ENCODE peak calls at places on chromosome 22, in eight cellular contexts. One of them, this sample, is unnamed.

GRCh38 chr22:23820748-23821211 is 18.0 kb downstream of the DERL3 start:
- DNase-seq in hepatocyte: no peak
- DNase-seq in fibroblast of pulmonary artery: no peak
- DNase-seq in left ventricle myocardium inferior: no peak
- DNase-seq in sigmoid colon: no peak
- DNase-seq in body of pancreas: no peak
- DNase-seq in lower lobe of right lung: peak
- DNase-seq in kidney: peak
- DNase-seq in this sample: no peak

GRCh38 chr22:42833104-42833503 is 24.0 kb downstream of the ARFGAP3 start:
- DNase-seq in hepatocyte: no peak
- DNase-seq in fibroblast of pulmonary artery: no peak
- DNase-seq in left ventricle myocardium inferior: no peak
- DNase-seq in sigmoid colon: no peak
- DNase-seq in body of pancreas: no peak
- DNase-seq in lower lobe of right lung: no peak
- DNase-seq in kidney: no peak
- DNase-seq in this sample: no peak

GRCh38 chr22:30665786-30666185 is 1.9 kb downstream of the DUSP18 start:
- DNase-seq in hepatocyte: no peak
- DNase-seq in fibroblast of pulmonary artery: no peak
- DNase-seq in left ventricle myocardium inferior: no peak
- DNase-seq in sigmoid colon: no peak
- DNase-seq in body of pancreas: no peak
- DNase-seq in lower lobe of right lung: no peak
- DNase-seq in kidney: no peak
- DNase-seq in this sample: no peak

GRCh38 chr22:35375031-35375430 is 5.9 kb upstream of the HMOX1 start:
- DNase-seq in hepatocyte: no peak
- DNase-seq in fibroblast of pulmonary artery: no peak
- DNase-seq in left ventricle myocardium inferior: no peak
- DNase-seq in sigmoid colon: no peak
- DNase-seq in body of pancreas: no peak
- DNase-seq in lower lobe of right lung: no peak
- DNase-seq in kidney: no peak
- DNase-seq in this sample: peak

GRCh38 chr22:20464096-20464614 is 26.5 kb upstream of the SCARF2 start:
- DNase-seq in hepatocyte: no peak
- DNase-seq in fibroblast of pulmonary artery: no peak
- DNase-seq in left ventricle myocardium inferior: no peak
- DNase-seq in sigmoid colon: no peak
- DNase-seq in body of pancreas: no peak
- DNase-seq in lower lobe of right lung: no peak
- DNase-seq in kidney: peak
- DNase-seq in this sample: no peak

GRCh38 chr22:48784701-48785503 is 1042.8 kb downstream of the BRD1 start:
- DNase-seq in hepatocyte: no peak
- DNase-seq in fibroblast of pulmonary artery: no peak
- DNase-seq in left ventricle myocardium inferior: no peak
- DNase-seq in sigmoid colon: peak
- DNase-seq in body of pancreas: no peak
- DNase-seq in lower lobe of right lung: no peak
- DNase-seq in kidney: no peak
- DNase-seq in this sample: no peak

GRCh38 chr22:23786261-23786710 is 480 bp upstream of the SMARCB1 start:
- DNase-seq in hepatocyte: no peak
- DNase-seq in fibroblast of pulmonary artery: no peak
- DNase-seq in left ventricle myocardium inferior: no peak
- DNase-seq in sigmoid colon: no peak
- DNase-seq in body of pancreas: no peak
- DNase-seq in lower lobe of right lung: no peak
- DNase-seq in kidney: no peak
- DNase-seq in this sample: peak

GRCh38 chr22:50206599-50206998 is 5.8 kb downstream of the SELENOO start:
- DNase-seq in hepatocyte: peak
- DNase-seq in fibroblast of pulmonary artery: peak
- DNase-seq in left ventricle myocardium inferior: peak
- DNase-seq in sigmoid colon: peak
- DNase-seq in body of pancreas: no peak
- DNase-seq in lower lobe of right lung: peak
- DNase-seq in kidney: peak
- DNase-seq in this sample: peak

GRCh38 chr22:25762147-25762546 is 20.2 kb downstream of the MYO18B start:
- DNase-seq in hepatocyte: no peak
- DNase-seq in fibroblast of pulmonary artery: no peak
- DNase-seq in left ventricle myocardium inferior: no peak
- DNase-seq in sigmoid colon: no peak
- DNase-seq in body of pancreas: no peak
- DNase-seq in lower lobe of right lung: no peak
- DNase-seq in kidney: no peak
- DNase-seq in this sample: no peak

GRCh38 chr22:50269573-50270301 is 443 bp downstream of the MAPK11 start:
- DNase-seq in hepatocyte: peak
- DNase-seq in fibroblast of pulmonary artery: peak
- DNase-seq in left ventricle myocardium inferior: peak
- DNase-seq in sigmoid colon: no peak
- DNase-seq in body of pancreas: no peak
- DNase-seq in lower lobe of right lung: no peak
- DNase-seq in kidney: no peak
- DNase-seq in this sample: peak

GRCh38 chr22:20243545-20244249 is 24.4 kb downstream of the RTN4R start:
- DNase-seq in hepatocyte: peak
- DNase-seq in fibroblast of pulmonary artery: peak
- DNase-seq in left ventricle myocardium inferior: peak
- DNase-seq in sigmoid colon: peak
- DNase-seq in body of pancreas: peak
- DNase-seq in lower lobe of right lung: peak
- DNase-seq in kidney: peak
- DNase-seq in this sample: peak

GRCh38 chr22:50318698-50319411 is 8.0 kb downstream of the DENND6B start:
- DNase-seq in hepatocyte: peak
- DNase-seq in fibroblast of pulmonary artery: no peak
- DNase-seq in left ventricle myocardium inferior: no peak
- DNase-seq in sigmoid colon: no peak
- DNase-seq in body of pancreas: no peak
- DNase-seq in lower lobe of right lung: no peak
- DNase-seq in kidney: peak
- DNase-seq in this sample: no peak

GRCh38 chr22:47695176-47695575 is 932.7 kb downstream of the TBC1D22A start:
- DNase-seq in hepatocyte: no peak
- DNase-seq in fibroblast of pulmonary artery: no peak
- DNase-seq in left ventricle myocardium inferior: no peak
- DNase-seq in sigmoid colon: no peak
- DNase-seq in body of pancreas: no peak
- DNase-seq in lower lobe of right lung: no peak
- DNase-seq in kidney: no peak
- DNase-seq in this sample: no peak

GRCh38 chr22:36541831-36542391 is 12.9 kb upstream of the EIF3D start:
- DNase-seq in hepatocyte: peak
- DNase-seq in fibroblast of pulmonary artery: peak
- DNase-seq in left ventricle myocardium inferior: no peak
- DNase-seq in sigmoid colon: no peak
- DNase-seq in body of pancreas: no peak
- DNase-seq in lower lobe of right lung: no peak
- DNase-seq in kidney: no peak
- DNase-seq in this sample: peak

GRCh38 chr22:31347251-31348008 is 1.3 kb upstream of the PATZ1 start:
- DNase-seq in hepatocyte: peak
- DNase-seq in fibroblast of pulmonary artery: peak
- DNase-seq in left ventricle myocardium inferior: peak
- DNase-seq in sigmoid colon: peak
- DNase-seq in body of pancreas: peak
- DNase-seq in lower lobe of right lung: peak
- DNase-seq in kidney: peak
- DNase-seq in this sample: peak

GRCh38 chr22:49367016-49367697 is 460.5 kb downstream of the BRD1 start:
- DNase-seq in hepatocyte: no peak
- DNase-seq in fibroblast of pulmonary artery: no peak
- DNase-seq in left ventricle myocardium inferior: no peak
- DNase-seq in sigmoid colon: peak
- DNase-seq in body of pancreas: no peak
- DNase-seq in lower lobe of right lung: no peak
- DNase-seq in kidney: peak
- DNase-seq in this sample: no peak

GRCh38 chr22:27632451-27633295 is 168.9 kb downstream of the MN1 start:
- DNase-seq in hepatocyte: peak
- DNase-seq in fibroblast of pulmonary artery: no peak
- DNase-seq in left ventricle myocardium inferior: peak
- DNase-seq in sigmoid colon: no peak
- DNase-seq in body of pancreas: peak
- DNase-seq in lower lobe of right lung: no peak
- DNase-seq in kidney: no peak
- DNase-seq in this sample: no peak

GRCh38 chr22:28105988-28106387 is 186.9 kb upstream of the PITPNB start:
- DNase-seq in hepatocyte: no peak
- DNase-seq in fibroblast of pulmonary artery: no peak
- DNase-seq in left ventricle myocardium inferior: no peak
- DNase-seq in sigmoid colon: no peak
- DNase-seq in body of pancreas: no peak
- DNase-seq in lower lobe of right lung: no peak
- DNase-seq in kidney: no peak
- DNase-seq in this sample: no peak

GRCh38 chr22:42190274-42190673 is 59.7 kb upstream of the CYP2D6 start:
- DNase-seq in hepatocyte: no peak
- DNase-seq in fibroblast of pulmonary artery: peak
- DNase-seq in left ventricle myocardium inferior: no peak
- DNase-seq in sigmoid colon: no peak
- DNase-seq in body of pancreas: no peak
- DNase-seq in lower lobe of right lung: no peak
- DNase-seq in kidney: no peak
- DNase-seq in this sample: peak

DNA sequence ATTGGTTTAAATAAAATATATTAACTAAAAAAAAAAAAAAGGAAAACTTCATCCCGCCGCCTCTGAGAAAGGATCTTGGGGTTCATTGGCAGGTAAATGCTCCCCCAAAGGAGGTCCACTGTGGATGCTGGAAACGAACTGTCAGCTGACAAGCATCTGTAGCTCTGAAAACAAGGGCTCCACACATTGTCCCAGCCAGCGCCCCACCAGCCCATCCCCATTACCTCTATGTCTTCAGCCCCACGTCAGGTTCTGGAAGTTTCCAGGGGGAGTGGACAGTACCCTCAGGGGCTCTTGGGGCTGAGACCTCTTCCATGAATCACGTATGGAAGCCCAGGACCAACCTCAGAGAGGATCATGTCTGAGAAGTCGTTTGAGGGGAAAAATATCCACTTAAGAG is 66.4 kb upstream of the WNT7B start:
- DNase-seq in hepatocyte: no peak
- DNase-seq in fibroblast of pulmonary artery: no peak
- DNase-seq in left ventricle myocardium inferior: no peak
- DNase-seq in sigmoid colon: peak
- DNase-seq in body of pancreas: no peak
- DNase-seq in lower lobe of right lung: peak
- DNase-seq in kidney: peak
- DNase-seq in this sample: no peak
- H3K4me3 ChIP-seq in hepatocyte: no peak
- H3K4me3 ChIP-seq in fibroblast of pulmonary artery: peak
- H3K4me3 ChIP-seq in left ventricle myocardium inferior: peak
- H3K4me3 ChIP-seq in sigmoid colon: peak
- H3K4me3 ChIP-seq in body of pancreas: no peak
- H3K4me3 ChIP-seq in lower lobe of right lung: peak
- H3K4me3 ChIP-seq in kidney: peak
- H3K4me3 ChIP-seq in this sample: peak

GRCh38 chr22:44523981-44524759 is 26.1 kb upstream of the RTL6 start:
- DNase-seq in hepatocyte: peak
- DNase-seq in fibroblast of pulmonary artery: peak
- DNase-seq in left ventricle myocardium inferior: peak
- DNase-seq in sigmoid colon: peak
- DNase-seq in body of pancreas: peak
- DNase-seq in lower lobe of right lung: no peak
- DNase-seq in kidney: no peak
- DNase-seq in this sample: peak

GRCh38 chr22:44526431-44527115 is 28.5 kb upstream of the RTL6 start:
- DNase-seq in hepatocyte: no peak
- DNase-seq in fibroblast of pulmonary artery: no peak
- DNase-seq in left ventricle myocardium inferior: no peak
- DNase-seq in sigmoid colon: no peak
- DNase-seq in body of pancreas: no peak
- DNase-seq in lower lobe of right lung: no peak
- DNase-seq in kidney: no peak
- DNase-seq in this sample: no peak

GRCh38 chr22:44522526-44523170 is 24.6 kb upstream of the RTL6 start:
- DNase-seq in hepatocyte: no peak
- DNase-seq in fibroblast of pulmonary artery: no peak
- DNase-seq in left ventricle myocardium inferior: no peak
- DNase-seq in sigmoid colon: peak
- DNase-seq in body of pancreas: no peak
- DNase-seq in lower lobe of right lung: no peak
- DNase-seq in kidney: no peak
- DNase-seq in this sample: no peak

GRCh38 chr22:44524806-44525205 is 26.8 kb upstream of the RTL6 start:
- DNase-seq in hepatocyte: no peak
- DNase-seq in fibroblast of pulmonary artery: peak
- DNase-seq in left ventricle myocardium inferior: no peak
- DNase-seq in sigmoid colon: no peak
- DNase-seq in body of pancreas: no peak
- DNase-seq in lower lobe of right lung: no peak
- DNase-seq in kidney: no peak
- DNase-seq in this sample: no peak

GRCh38 chr22:44525872-44526271 is 27.8 kb upstream of the RTL6 start:
- DNase-seq in hepatocyte: no peak
- DNase-seq in fibroblast of pulmonary artery: no peak
- DNase-seq in left ventricle myocardium inferior: no peak
- DNase-seq in sigmoid colon: no peak
- DNase-seq in body of pancreas: no peak
- DNase-seq in lower lobe of right lung: no peak
- DNase-seq in kidney: no peak
- DNase-seq in this sample: peak
- TF ChIP-seq CTCF in hepatocyte: no peak
- TF ChIP-seq CTCF in fibroblast of pulmonary artery: no peak
- TF ChIP-seq CTCF in left ventricle myocardium inferior: no peak
- TF ChIP-seq CTCF in sigmoid colon: no peak
- TF ChIP-seq CTCF in body of pancreas: no peak
- TF ChIP-seq CTCF in lower lobe of right lung: no peak
- TF ChIP-seq CTCF in kidney: no peak
- TF ChIP-seq CTCF in this sample: no peak

GRCh38 chr22:29605236-29605850 is 1.9 kb downstream of the NF2 start:
- DNase-seq in hepatocyte: no peak
- DNase-seq in fibroblast of pulmonary artery: no peak
- DNase-seq in left ventricle myocardium inferior: no peak
- DNase-seq in sigmoid colon: no peak
- DNase-seq in body of pancreas: no peak
- DNase-seq in lower lobe of right lung: no peak
- DNase-seq in kidney: no peak
- DNase-seq in this sample: no peak
- H3K4me3 ChIP-seq in hepatocyte: no peak
- H3K4me3 ChIP-seq in fibroblast of pulmonary artery: peak
- H3K4me3 ChIP-seq in left ventricle myocardium inferior: peak
- H3K4me3 ChIP-seq in sigmoid colon: peak
- H3K4me3 ChIP-seq in body of pancreas: no peak
- H3K4me3 ChIP-seq in lower lobe of right lung: peak
- H3K4me3 ChIP-seq in kidney: no peak
- H3K4me3 ChIP-seq in this sample: peak

DNA sequence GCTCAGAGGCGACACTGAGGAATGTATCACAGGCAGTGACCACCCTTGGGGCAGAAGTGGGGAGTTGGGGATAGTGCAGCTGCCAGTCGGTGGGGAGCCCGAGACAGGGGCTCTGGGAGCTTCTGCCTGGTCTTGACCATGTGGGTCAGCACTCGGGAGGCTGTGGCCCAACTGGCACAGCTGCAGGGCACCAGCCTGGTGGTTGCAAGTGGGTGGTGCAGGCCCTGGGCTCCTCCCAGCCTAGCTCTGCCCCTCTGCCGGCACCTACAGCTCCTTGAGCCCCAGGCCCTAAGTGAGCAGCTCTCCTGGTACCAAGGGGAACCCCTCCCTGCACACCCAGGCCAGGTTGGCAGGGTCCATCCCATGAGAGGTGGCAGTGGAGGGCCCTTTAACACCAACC is 12.6 kb upstream of the RASL10A start:
- DNase-seq in hepatocyte: no peak
- DNase-seq in fibroblast of pulmonary artery: no peak
- DNase-seq in left ventricle myocardium inferior: no peak
- DNase-seq in sigmoid colon: no peak
- DNase-seq in body of pancreas: no peak
- DNase-seq in lower lobe of right lung: no peak
- DNase-seq in kidney: peak
- DNase-seq in this sample: no peak
- TF ChIP-seq CTCF in hepatocyte: no peak
- TF ChIP-seq CTCF in fibroblast of pulmonary artery: no peak
- TF ChIP-seq CTCF in left ventricle myocardium inferior: no peak
- TF ChIP-seq CTCF in sigmoid colon: no peak
- TF ChIP-seq CTCF in body of pancreas: no peak
- TF ChIP-seq CTCF in lower lobe of right lung: no peak
- TF ChIP-seq CTCF in kidney: no peak
- TF ChIP-seq CTCF in this sample: no peak

This sample was measured in AG10803.